ENCODE peak calls at places on chromosomes 2 and 18, in ten cellular contexts. Z is iris pigment epithelial cell; R is endothelial cell of umbilical vein; T is NCI-H774; Y is stimulated activated CD8-positive, alpha-beta memory T cell treated with anti-CD3 and anti-CD28 coated beads, Interleukin-15, amount 100 ng/mL, for 24 hours; K is stimulated activated CD4-positive, alpha-beta T cell treated with anti-CD3 and anti-CD28 coated beads, Interleukin-1b, Interleukin-23, amount 100 ng/mL, for 48 hours; M is progenitor cell of endocrine pancreas; W is K562; A is astrocyte of the hippocampus; V is iPS DF 6.9. E is an unnamed sample.

GRCh38 chr18:9825571-9826073 is 60.2 kb upstream of the TXNDC2 start:
- DNase-seq in Z (peak), R (peak), T (no peak), Y (no peak), K (no peak), M (no peak), W (peak), A (peak), V (no peak), E (no peak)

GRCh38 chr2:65554765-65555561 is 122.6 kb upstream of the SPRED2 start:
- DNase-seq in Z (no peak), R (no peak), T (no peak), Y (no peak), K (no peak), M (no peak), W (no peak), A (no peak), V (no peak), E (no peak)

GRCh38 chr2:102619414-102620319 is at the start of gene SLC9A2:
- DNase-seq in Z (peak), R (peak), T (no peak), Y (no peak), K (peak), M (peak), W (peak), A (peak), V (peak), E (no peak)

GRCh38 chr2:174606336-174606735 is 8.7 kb upstream of the WIPF1 start:
- DNase-seq in Z (peak), R (no peak), T (no peak), Y (no peak), K (peak), M (no peak), W (no peak), A (peak), V (no peak), E (no peak)

GRCh38 chr2:43067254-43068052 is 159.0 kb downstream of the ZFP36L2 start:
- DNase-seq in Z (no peak), R (no peak), T (no peak), Y (no peak), K (no peak), M (no peak), W (peak), A (no peak), V (no peak), E (no peak)

GRCh38 chr2:150863691-150864090 is 376.2 kb upstream of the RND3 start:
- DNase-seq in Z (no peak), R (no peak), T (no peak), Y (no peak), K (no peak), M (no peak), W (no peak), A (no peak), V (no peak), E (no peak)

GRCh38 chr2:30511122-30512083 is 64.4 kb downstream of the LCLAT1 start:
- DNase-seq in Z (peak), R (no peak), T (peak), Y (no peak), K (no peak), M (no peak), W (no peak), A (peak), V (no peak), E (no peak)

GRCh38 chr2:134320930-134321329 is 67.1 kb downstream of the MGAT5 start:
- DNase-seq in Z (no peak), R (no peak), T (no peak), Y (no peak), K (peak), M (no peak), W (no peak), A (no peak), V (no peak), E (no peak)

GRCh38 chr2:156892449-156893335 is 364.8 kb upstream of the GALNT5 start:
- DNase-seq in Z (peak), R (peak), T (peak), Y (no peak), K (no peak), M (no peak), W (no peak), A (peak), V (peak), E (no peak)

GRCh38 chr2:216856666-216857065 is 3.2 kb downstream of the TNP1 start:
- DNase-seq in Z (no peak), R (no peak), T (no peak), Y (no peak), K (no peak), M (no peak), W (no peak), A (no peak), V (no peak), E (no peak)

GRCh38 chr2:127083819-127084503 is 23.0 kb downstream of the BIN1 start:
- DNase-seq in Z (peak), R (peak), T (no peak), Y (no peak), K (no peak), M (no peak), W (no peak), A (peak), V (no peak), E (no peak)

GRCh38 chr2:65845442-65846182 is 413.2 kb upstream of the SPRED2 start:
- DNase-seq in Z (no peak), R (no peak), T (no peak), Y (no peak), K (no peak), M (no peak), W (no peak), A (no peak), V (no peak), E (no peak)

GRCh38 chr2:101815739-101816391 is 118.4 kb downstream of the MAP4K4 start:
- DNase-seq in Z (peak), R (no peak), T (no peak), Y (no peak), K (no peak), M (no peak), W (no peak), A (no peak), V (no peak), E (no peak)

GRCh38 chr2:63226297-63226696 is 175.7 kb downstream of the OTX1 start:
- DNase-seq in Z (no peak), R (no peak), T (no peak), Y (no peak), K (no peak), M (no peak), W (no peak), A (no peak), V (no peak), E (no peak)

GRCh38 chr2:8234757-8235374 is 447.0 kb upstream of the ID2 start:
- DNase-seq in Z (no peak), R (no peak), T (peak), Y (no peak), K (no peak), M (no peak), W (no peak), A (no peak), V (no peak), E (peak)

GRCh38 chr2:184921676-184922075 is 323.3 kb downstream of the ZNF804A start:
- DNase-seq in Z (no peak), R (no peak), T (no peak), Y (no peak), K (no peak), M (no peak), W (no peak), A (no peak), V (no peak), E (no peak)

GRCh38 chr2:134020608-134021007 is 233.3 kb upstream of the MGAT5 start:
- DNase-seq in Z (no peak), R (no peak), T (no peak), Y (no peak), K (no peak), M (no peak), W (no peak), A (no peak), V (no peak), E (no peak)

GRCh38 chr2:109689182-109689935 is 75.2 kb downstream of the SOWAHC start:
- DNase-seq in Z (no peak), R (no peak), T (no peak), Y (no peak), K (no peak), M (no peak), W (no peak), A (no peak), V (no peak), E (no peak)

GRCh38 chr18:47731276-47731675 is 199.2 kb downstream of the SMAD2 start:
- DNase-seq in Z (no peak), R (no peak), T (no peak), Y (no peak), K (no peak), M (no peak), W (no peak), A (no peak), V (no peak), E (no peak)

GRCh38 chr18:61579581-61579980 is 246.4 kb downstream of the CDH20 start:
- DNase-seq in Z (no peak), R (peak), T (no peak), Y (no peak), K (no peak), M (no peak), W (no peak), A (no peak), V (no peak), E (no peak)

GRCh38 chr2:62663443-62663842 is 42.1 kb upstream of the EHBP1 start:
- DNase-seq in Z (peak), R (peak), T (no peak), Y (no peak), K (no peak), M (no peak), W (no peak), A (peak), V (no peak), E (no peak)

GRCh38 chr18:3710712-3711269 is 260.8 kb downstream of the TGIF1 start:
- DNase-seq in Z (no peak), R (peak), T (no peak), Y (no peak), K (no peak), M (no peak), W (peak), A (peak), V (no peak), E (no peak)

GRCh38 chr2:37985333-37985732 is 60.2 kb downstream of the RMDN2 start:
- DNase-seq in Z (peak), R (no peak), T (no peak), Y (no peak), K (no peak), M (no peak), W (no peak), A (peak), V (no peak), E (no peak)

GRCh38 chr2:69597843-69598610 is 45.5 kb downstream of the AAK1 start:
- DNase-seq in Z (no peak), R (no peak), T (no peak), Y (no peak), K (no peak), M (no peak), W (no peak), A (no peak), V (no peak), E (no peak)

GRCh38 chr18:26540041-26540628 is 8.2 kb downstream of the KCTD1 start:
- DNase-seq in Z (peak), R (no peak), T (no peak), Y (no peak), K (no peak), M (no peak), W (no peak), A (peak), V (no peak), E (no peak)

E was measured in NCI-H187 treated with DMSO at 0.1 percent for 48 hours.